ENCODE peak calls at places on chromosomes 13 and 19, in ten cellular contexts. One of them, this sample, is unnamed.

GRCh38 chr13:76886292-76887061 is at the start of gene KCTD12:
- DNase-seq in upper lobe of right lung: peak
- DNase-seq in AG10803: peak
- DNase-seq in heart left ventricle: peak
- DNase-seq in psoas muscle: peak
- DNase-seq in astrocyte of the cerebellum: peak
- DNase-seq in lower lobe of right lung: peak
- DNase-seq in colonic mucosa: peak
- DNase-seq in fibroblast of mammary gland: peak
- DNase-seq in retinal pigment epithelial cell: peak
- DNase-seq in this sample: peak

GRCh38 chr19:13850910-13851753 is 25.8 kb upstream of the NANOS3 start:
- DNase-seq in upper lobe of right lung: peak
- DNase-seq in AG10803: peak
- DNase-seq in heart left ventricle: peak
- DNase-seq in psoas muscle: peak
- DNase-seq in astrocyte of the cerebellum: peak
- DNase-seq in lower lobe of right lung: peak
- DNase-seq in colonic mucosa: peak
- DNase-seq in fibroblast of mammary gland: peak
- DNase-seq in retinal pigment epithelial cell: peak
- DNase-seq in this sample: peak

GRCh38 chr13:39655041-39655568 is 357 bp upstream of the COG6 start:
- DNase-seq in upper lobe of right lung: no peak
- DNase-seq in AG10803: no peak
- DNase-seq in heart left ventricle: no peak
- DNase-seq in psoas muscle: no peak
- DNase-seq in astrocyte of the cerebellum: no peak
- DNase-seq in lower lobe of right lung: no peak
- DNase-seq in colonic mucosa: no peak
- DNase-seq in fibroblast of mammary gland: no peak
- DNase-seq in retinal pigment epithelial cell: no peak
- DNase-seq in this sample: no peak

GRCh38 chr19:33175886-33176669 is 18.1 kb upstream of the LRP3 start:
- DNase-seq in upper lobe of right lung: no peak
- DNase-seq in AG10803: peak
- DNase-seq in heart left ventricle: no peak
- DNase-seq in psoas muscle: peak
- DNase-seq in astrocyte of the cerebellum: no peak
- DNase-seq in lower lobe of right lung: no peak
- DNase-seq in colonic mucosa: no peak
- DNase-seq in fibroblast of mammary gland: peak
- DNase-seq in retinal pigment epithelial cell: no peak
- DNase-seq in this sample: peak

GRCh38 chr13:36038785-36039415 is 92.3 kb downstream of the DCLK1 start:
- DNase-seq in upper lobe of right lung: no peak
- DNase-seq in AG10803: no peak
- DNase-seq in heart left ventricle: no peak
- DNase-seq in psoas muscle: no peak
- DNase-seq in astrocyte of the cerebellum: no peak
- DNase-seq in lower lobe of right lung: no peak
- DNase-seq in colonic mucosa: no peak
- DNase-seq in fibroblast of mammary gland: peak
- DNase-seq in retinal pigment epithelial cell: peak
- DNase-seq in this sample: no peak

GRCh38 chr13:107866007-107866665 is 349.2 kb downstream of the LIG4 start:
- DNase-seq in upper lobe of right lung: peak
- DNase-seq in AG10803: peak
- DNase-seq in heart left ventricle: no peak
- DNase-seq in psoas muscle: no peak
- DNase-seq in astrocyte of the cerebellum: no peak
- DNase-seq in lower lobe of right lung: no peak
- DNase-seq in colonic mucosa: no peak
- DNase-seq in fibroblast of mammary gland: no peak
- DNase-seq in retinal pigment epithelial cell: no peak
- DNase-seq in this sample: peak

GRCh38 chr13:92355213-92355612 is 871.4 kb upstream of the GPC6 start:
- DNase-seq in upper lobe of right lung: no peak
- DNase-seq in AG10803: no peak
- DNase-seq in heart left ventricle: no peak
- DNase-seq in psoas muscle: no peak
- DNase-seq in astrocyte of the cerebellum: peak
- DNase-seq in lower lobe of right lung: no peak
- DNase-seq in colonic mucosa: peak
- DNase-seq in fibroblast of mammary gland: peak
- DNase-seq in retinal pigment epithelial cell: no peak
- DNase-seq in this sample: peak

GRCh38 chr13:103839460-103839859 is 773.2 kb upstream of the SLC10A2 start:
- DNase-seq in upper lobe of right lung: no peak
- DNase-seq in AG10803: no peak
- DNase-seq in heart left ventricle: no peak
- DNase-seq in psoas muscle: no peak
- DNase-seq in astrocyte of the cerebellum: no peak
- DNase-seq in lower lobe of right lung: no peak
- DNase-seq in colonic mucosa: no peak
- DNase-seq in fibroblast of mammary gland: no peak
- DNase-seq in retinal pigment epithelial cell: no peak
- DNase-seq in this sample: no peak

GRCh38 chr13:85806553-85807175 is 7.4 kb upstream of the SLITRK6 start:
- DNase-seq in upper lobe of right lung: no peak
- DNase-seq in AG10803: peak
- DNase-seq in heart left ventricle: no peak
- DNase-seq in psoas muscle: no peak
- DNase-seq in astrocyte of the cerebellum: peak
- DNase-seq in lower lobe of right lung: no peak
- DNase-seq in colonic mucosa: no peak
- DNase-seq in fibroblast of mammary gland: peak
- DNase-seq in retinal pigment epithelial cell: no peak
- DNase-seq in this sample: peak

DNA sequence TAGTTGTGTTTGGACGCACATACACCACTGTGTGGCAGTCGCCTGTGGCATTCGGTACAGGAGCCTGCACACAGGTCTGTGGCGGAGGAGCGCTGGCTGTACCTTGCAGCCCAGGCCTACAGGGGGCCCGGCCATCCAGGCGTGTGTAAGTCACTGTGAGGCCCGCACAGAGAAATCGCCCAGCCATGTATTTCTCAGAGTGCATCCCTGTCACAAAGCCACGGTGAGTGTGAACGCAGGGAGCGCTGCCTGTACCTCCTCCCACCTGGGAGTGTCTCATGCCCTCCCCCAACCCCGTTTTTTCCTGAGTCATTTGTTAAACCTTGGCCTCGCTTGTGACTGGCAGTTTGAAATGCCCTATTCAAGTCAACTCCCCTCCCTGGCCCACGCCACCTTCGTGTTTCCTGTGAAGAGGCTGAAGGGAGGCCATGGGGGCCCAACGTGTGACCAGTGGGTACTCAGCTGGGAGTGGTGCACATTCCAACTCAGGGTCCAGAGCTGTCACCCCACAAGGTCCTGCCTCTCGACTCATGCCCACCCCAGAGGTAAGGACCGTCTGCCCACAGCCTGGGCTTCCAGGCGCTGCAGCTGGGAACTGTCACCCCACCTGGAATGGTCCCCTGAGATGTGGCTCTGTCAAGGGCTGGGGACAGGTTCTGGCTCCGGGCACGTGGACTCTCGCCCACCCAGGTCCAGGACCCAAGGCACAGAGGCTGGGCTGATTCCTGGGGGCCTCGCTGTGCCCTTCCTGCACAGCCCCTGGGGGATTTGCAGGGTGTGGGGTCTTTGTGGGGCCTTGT is 11.6 kb upstream of the RASA3 start:
- DNase-seq in upper lobe of right lung: peak
- DNase-seq in AG10803: no peak
- DNase-seq in heart left ventricle: no peak
- DNase-seq in psoas muscle: peak
- DNase-seq in astrocyte of the cerebellum: no peak
- DNase-seq in lower lobe of right lung: no peak
- DNase-seq in colonic mucosa: no peak
- DNase-seq in fibroblast of mammary gland: no peak
- DNase-seq in retinal pigment epithelial cell: no peak
- DNase-seq in this sample: no peak
- TF ChIP-seq CTCF in upper lobe of right lung: no peak
- TF ChIP-seq CTCF in AG10803: no peak
- TF ChIP-seq CTCF in heart left ventricle: no peak
- TF ChIP-seq CTCF in psoas muscle: no peak
- TF ChIP-seq CTCF in astrocyte of the cerebellum: peak
- TF ChIP-seq CTCF in lower lobe of right lung: no peak
- TF ChIP-seq CTCF in colonic mucosa: no peak
- TF ChIP-seq CTCF in fibroblast of mammary gland: no peak
- TF ChIP-seq CTCF in retinal pigment epithelial cell: peak
- TF ChIP-seq CTCF in this sample: peak

DNA sequence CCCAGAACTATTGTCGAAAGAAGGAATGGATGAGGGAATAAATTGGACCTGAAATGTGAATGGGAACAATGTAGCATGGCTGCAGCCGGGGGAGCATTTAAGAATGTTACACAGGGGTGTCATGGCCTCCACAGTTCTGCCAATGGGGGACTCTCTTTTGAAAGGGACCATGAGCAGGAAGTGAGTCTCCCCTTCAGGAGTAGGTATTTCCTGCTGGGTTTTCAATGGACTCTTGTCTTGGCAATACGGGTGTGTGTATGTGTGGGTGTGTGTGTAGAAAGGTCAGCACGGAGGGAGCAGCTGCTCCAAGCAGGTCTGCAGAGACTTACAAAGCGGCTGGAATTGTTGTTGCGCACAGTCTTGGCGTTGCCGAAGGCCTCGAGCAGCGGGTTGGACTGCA is 24.4 kb downstream of the MYO1F start:
- DNase-seq in upper lobe of right lung: no peak
- DNase-seq in AG10803: peak
- DNase-seq in heart left ventricle: no peak
- DNase-seq in psoas muscle: no peak
- DNase-seq in astrocyte of the cerebellum: no peak
- DNase-seq in lower lobe of right lung: no peak
- DNase-seq in colonic mucosa: no peak
- DNase-seq in fibroblast of mammary gland: peak
- DNase-seq in retinal pigment epithelial cell: no peak
- DNase-seq in this sample: peak
- H3K4me3 ChIP-seq in upper lobe of right lung: no peak
- H3K4me3 ChIP-seq in AG10803: no peak
- H3K4me3 ChIP-seq in heart left ventricle: no peak
- H3K4me3 ChIP-seq in psoas muscle: no peak
- H3K4me3 ChIP-seq in astrocyte of the cerebellum: no peak
- H3K4me3 ChIP-seq in lower lobe of right lung: no peak
- H3K4me3 ChIP-seq in colonic mucosa: no peak
- H3K4me3 ChIP-seq in fibroblast of mammary gland: no peak
- H3K4me3 ChIP-seq in retinal pigment epithelial cell: no peak
- H3K4me3 ChIP-seq in this sample: no peak

GRCh38 chr19:53947624-53948023 is 15.1 kb upstream of the CACNG8 start:
- DNase-seq in upper lobe of right lung: no peak
- DNase-seq in AG10803: no peak
- DNase-seq in heart left ventricle: no peak
- DNase-seq in psoas muscle: no peak
- DNase-seq in astrocyte of the cerebellum: no peak
- DNase-seq in lower lobe of right lung: no peak
- DNase-seq in colonic mucosa: no peak
- DNase-seq in fibroblast of mammary gland: peak
- DNase-seq in retinal pigment epithelial cell: no peak
- DNase-seq in this sample: no peak
- TF ChIP-seq CTCF in upper lobe of right lung: no peak
- TF ChIP-seq CTCF in AG10803: peak
- TF ChIP-seq CTCF in heart left ventricle: no peak
- TF ChIP-seq CTCF in psoas muscle: no peak
- TF ChIP-seq CTCF in astrocyte of the cerebellum: no peak
- TF ChIP-seq CTCF in lower lobe of right lung: no peak
- TF ChIP-seq CTCF in colonic mucosa: no peak
- TF ChIP-seq CTCF in fibroblast of mammary gland: peak
- TF ChIP-seq CTCF in retinal pigment epithelial cell: peak
- TF ChIP-seq CTCF in this sample: peak

GRCh38 chr19:46718157-46718933 is 1.4 kb upstream of the PRKD2 start:
- DNase-seq in upper lobe of right lung: no peak
- DNase-seq in AG10803: no peak
- DNase-seq in heart left ventricle: peak
- DNase-seq in psoas muscle: no peak
- DNase-seq in astrocyte of the cerebellum: no peak
- DNase-seq in lower lobe of right lung: no peak
- DNase-seq in colonic mucosa: peak
- DNase-seq in fibroblast of mammary gland: no peak
- DNase-seq in retinal pigment epithelial cell: no peak
- DNase-seq in this sample: no peak
- H3K4me3 ChIP-seq in upper lobe of right lung: peak
- H3K4me3 ChIP-seq in AG10803: no peak
- H3K4me3 ChIP-seq in heart left ventricle: peak
- H3K4me3 ChIP-seq in psoas muscle: no peak
- H3K4me3 ChIP-seq in astrocyte of the cerebellum: no peak
- H3K4me3 ChIP-seq in lower lobe of right lung: peak
- H3K4me3 ChIP-seq in colonic mucosa: peak
- H3K4me3 ChIP-seq in fibroblast of mammary gland: no peak
- H3K4me3 ChIP-seq in retinal pigment epithelial cell: no peak
- H3K4me3 ChIP-seq in this sample: no peak